ENCODE peak calls at places on chromosomes 6 and 20, in four cellular contexts. M is uterus, K is GM12878, Z is body of pancreas. A is an unnamed sample.
A peak's percentile ranks its signal among the peaks of the same experiment; 100 is the strongest.

GRCh38 chr6:30615219-30615957 is 1.7 kb downstream of the PPP1R10 start:
- DNase-seq in M (peak; percentile 53), K (no peak), Z (peak; percentile 63), A (no peak)

GRCh38 chr6:134495203-134495892 is 177.4 kb upstream of the SGK1 start:
- DNase-seq in M (no peak), K (no peak), Z (no peak), A (no peak)

GRCh38 chr6:122050226-122050755 is 349.2 kb upstream of the HSF2 start:
- DNase-seq in M (no peak), K (no peak), Z (no peak), A (no peak)

GRCh38 chr20:20360464-20360863 is 7.4 kb upstream of the INSM1 start:
- DNase-seq in M (no peak), K (no peak), Z (peak; percentile 54), A (no peak)

GRCh38 chr6:124741341-124741740 is 220.9 kb upstream of the RNF217 start:
- DNase-seq in M (no peak), K (no peak), Z (no peak), A (no peak)

GRCh38 chr20:33713865-33714367 is 6.2 kb downstream of the PXMP4 start:
- DNase-seq in M (no peak), K (no peak), Z (no peak), A (no peak)

GRCh38 chr6:151313060-151313459 is 73.3 kb downstream of the AKAP12 start:
- DNase-seq in M (no peak), K (no peak), Z (peak; percentile 47), A (no peak)

GRCh38 chr6:157268835-157269234 is 54.5 kb downstream of the TMEM242 start:
- DNase-seq in M (no peak), K (no peak), Z (no peak), A (no peak)

GRCh38 chr6:15244605-15245360 is 1.1 kb upstream of the JARID2 start:
- DNase-seq in M (peak; percentile 82), K (no peak), Z (peak; percentile 80), A (peak; percentile 74)

GRCh38 chr6:31713465-31713864 is 1.7 kb upstream of the LY6G6D start:
- DNase-seq in M (no peak), K (no peak), Z (no peak), A (no peak)

GRCh38 chr6:79570802-79571367 is 33.7 kb upstream of the LCA5 start:
- DNase-seq in M (no peak), K (no peak), Z (no peak), A (no peak)

GRCh38 chr6:117951783-117952182 is 44.7 kb downstream of the SLC35F1 start:
- DNase-seq in M (no peak), K (no peak), Z (no peak), A (no peak)

GRCh38 chr6:145112711-145113148 is 622.6 kb downstream of the EPM2A start:
- DNase-seq in M (no peak), K (no peak), Z (no peak), A (no peak)

GRCh38 chr20:63508072-63508768 is 9.3 kb upstream of the EEF1A2 start:
- DNase-seq in M (no peak), K (no peak), Z (no peak), A (no peak)

GRCh38 chr6:14278436-14278835 is 160.9 kb downstream of the CD83 start:
- DNase-seq in M (no peak), K (no peak), Z (no peak), A (no peak)

GRCh38 chr20:54468082-54468481 is 7.3 kb upstream of the DOK5 start:
- DNase-seq in M (no peak), K (no peak), Z (no peak), A (no peak)

GRCh38 chr6:135624402-135625297 is 127.1 kb upstream of the AHI1 start:
- DNase-seq in M (no peak), K (no peak), Z (no peak), A (no peak)

GRCh38 chr6:12047304-12047703 is 35.2 kb downstream of the HIVEP1 start:
- DNase-seq in M (no peak), K (no peak), Z (no peak), A (no peak)

GRCh38 chr6:153150767-153151440 is 19.8 kb upstream of the RGS17 start:
- DNase-seq in M (no peak), K (no peak), Z (no peak), A (no peak)

GRCh38 chr6:111260570-111261298 is 173.4 kb downstream of the SLC16A10 start:
- DNase-seq in M (no peak), K (no peak), Z (no peak), A (no peak)

GRCh38 chr6:25010917-25011625 is 75.3 kb upstream of the RIPOR2 start:
- DNase-seq in M (no peak), K (no peak), Z (no peak), A (no peak)

GRCh38 chr20:61964675-61965605 is 100.7 kb downstream of the TAF4 start:
- DNase-seq in M (no peak), K (no peak), Z (no peak), A (no peak)

GRCh38 chr6:117169060-117169635 is 96.2 kb upstream of the VGLL2 start:
- DNase-seq in M (no peak), K (no peak), Z (no peak), A (no peak)

GRCh38 chr6:136920216-136920857 is 1.8 kb upstream of the SLC35D3 start:
- DNase-seq in M (no peak), K (no peak), Z (no peak), A (no peak)

GRCh38 chr6:74946961-74947360 is 258.9 kb downstream of the COL12A1 start:
- DNase-seq in M (no peak), K (no peak), Z (no peak), A (no peak)

GRCh38 chr20:57872816-57873409 is 163.1 kb upstream of the PMEPA1 start:
- DNase-seq in M (no peak), K (no peak), Z (no peak), A (no peak)

GRCh38 chr6:10613693-10614092 is 80.7 kb downstream of the C6orf52 start:
- DNase-seq in M (no peak), K (no peak), Z (no peak), A (no peak)

GRCh38 chr6:6758915-6759654 is 170.6 kb downstream of the LY86 start:
- DNase-seq in M (peak; percentile 63), K (peak; percentile 13), Z (peak; percentile 81), A (peak; percentile 29)

GRCh38 chr20:32474967-32475819 is 109.9 kb downstream of the NOL4L start:
- DNase-seq in M (peak; percentile 92), K (no peak), Z (peak; percentile 89), A (peak; percentile 85)

GRCh38 chr6:4371207-4371921 is 236.0 kb upstream of the ECI2 start:
- DNase-seq in M (no peak), K (no peak), Z (no peak), A (no peak)
- TF ChIP-seq POLR2A in M (no peak), K (no peak), Z (no peak), A (no peak)

GRCh38 chr6:150093397-150093796 is 24.5 kb upstream of the ULBP3 start:
- DNase-seq in M (no peak), K (no peak), Z (no peak), A (no peak)

GRCh38 chr6:150091466-150091865 is 22.5 kb upstream of the ULBP3 start:
- DNase-seq in M (no peak), K (no peak), Z (no peak), A (no peak)

GRCh38 chr6:150088481-150089154 is 19.7 kb upstream of the ULBP3 start:
- DNase-seq in M (no peak), K (no peak), Z (no peak), A (no peak)

GRCh38 chr6:150087336-150087735 is 18.4 kb upstream of the ULBP3 start:
- DNase-seq in M (no peak), K (no peak), Z (no peak), A (no peak)

GRCh38 chr6:150090328-150090727 is 21.4 kb upstream of the ULBP3 start:
- DNase-seq in M (no peak), K (no peak), Z (no peak), A (no peak)
- H3K27me3 ChIP-seq in M (no peaks in the 10 kb centered on the region), K (peaks cover 2% of the 10 kb centered on the region), Z (no peaks in the 10 kb centered on the region), A (peaks cover 11% of the 10 kb centered on the region)

GRCh38 chr6:36678488-36679042 is at the start of gene CDKN1A:
- DNase-seq in M (peak; percentile 92), K (no peak), Z (peak; percentile 97), A (peak; percentile 87)

GRCh38 chr6:36677753-36678487 is 594 bp upstream of the CDKN1A start:
- DNase-seq in M (no peak), K (no peak), Z (no peak), A (no peak)

GRCh38 chr6:36677059-36677749 is 1.3 kb upstream of the CDKN1A start:
- DNase-seq in M (no peak), K (no peak), Z (no peak), A (no peak)

GRCh38 chr6:36674942-36675341 is 3.6 kb upstream of the CDKN1A start:
- DNase-seq in M (no peak), K (no peak), Z (no peak), A (no peak)

GRCh38 chr6:36676142-36677058 is 2.1 kb upstream of the CDKN1A start:
- DNase-seq in M (no peak), K (no peak), Z (peak; percentile 64), A (no peak)
- H3K4me3 ChIP-seq in M (no peak overlapping the region), K (peak overlapping the region; percentile 75), Z (no peak overlapping the region), A (no peak overlapping the region)

GRCh38 chr6:22221211-22221610 is 75.6 kb downstream of the PRL start:
- DNase-seq in M (no peak), K (no peak), Z (no peak), A (no peak)

GRCh38 chr6:22219916-22220315 is 76.9 kb downstream of the PRL start:
- DNase-seq in M (no peak), K (no peak), Z (no peak), A (no peak)

GRCh38 chr6:22218410-22218809 is 78.4 kb downstream of the PRL start:
- DNase-seq in M (no peak), K (no peak), Z (no peak), A (no peak)

GRCh38 chr6:22221630-22222029 is 75.2 kb downstream of the PRL start:
- DNase-seq in M (no peak), K (no peak), Z (no peak), A (no peak)

DNA sequence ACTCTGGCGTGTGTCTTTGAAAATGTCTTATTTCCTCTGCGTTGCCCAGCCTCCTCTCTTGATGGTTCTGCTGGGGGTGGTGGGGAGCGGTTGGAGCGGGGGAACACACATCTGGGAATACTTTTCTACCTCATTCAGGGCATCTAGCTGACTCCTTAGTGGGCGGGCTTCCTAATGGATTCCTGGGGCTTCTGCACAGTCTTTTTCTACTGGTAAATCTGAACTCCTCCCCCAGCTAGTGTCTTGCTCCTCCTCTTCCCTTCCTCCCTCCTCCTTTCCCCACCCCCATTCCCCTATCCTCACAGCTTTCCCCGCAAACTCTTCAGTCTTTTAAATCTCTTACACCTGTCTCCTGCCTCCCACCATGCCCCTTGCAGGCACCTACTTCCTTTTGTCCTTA is 74.4 kb downstream of the PRL start:
- DNase-seq in M (no peak), K (no peak), Z (no peak), A (no peak)
- TF ChIP-seq POLR2A in M (no peak), K (no peak), Z (no peak), A (no peak)

GRCh38 chr20:45154183-45154582 is 20.5 kb upstream of the PI3 start:
- DNase-seq in M (no peak), K (no peak), Z (no peak), A (no peak)
- H3K27me3 ChIP-seq in M (no peaks in the 10 kb centered on the region), K (no peaks in the 10 kb centered on the region), Z (no peaks in the 10 kb centered on the region), A (no peaks in the 10 kb centered on the region)

A was measured in tibial nerve.